ENCODE peak calls at places on chromosomes 5 and 9, in four cellular contexts. One of them, this sample, is unnamed.

GRCh38 chr5:56272765-56273164 is 39.6 kb upstream of the ANKRD55 start:
- DNase-seq in GM12865: no peak
- DNase-seq in mucosa of descending colon: no peak
- DNase-seq in OCI-LY7: no peak
- DNase-seq in this sample: no peak

GRCh38 chr9:133944746-133945135 is 47.4 kb downstream of the VAV2 start:
- DNase-seq in mucosa of descending colon: peak; percentile 22
- DNase-seq in OCI-LY7: no peak
- DNase-seq in GM12865: no peak
- DNase-seq in this sample: no peak

GRCh38 chr9:100498592-100498991 is 25.6 kb downstream of the TMEFF1 start:
- DNase-seq in GM12865: no peak
- DNase-seq in OCI-LY7: no peak
- DNase-seq in mucosa of descending colon: no peak
- DNase-seq in this sample: no peak

GRCh38 chr9:134551176-134551575 is 90.4 kb upstream of the COL5A1 start:
- DNase-seq in GM12865: no peak
- DNase-seq in mucosa of descending colon: peak; percentile 20
- DNase-seq in OCI-LY7: no peak
- DNase-seq in this sample: no peak

GRCh38 chr9:134858051-134858841 is 22.4 kb upstream of the FCN2 start:
- DNase-seq in OCI-LY7: no peak
- DNase-seq in GM12865: peak; percentile 85
- DNase-seq in mucosa of descending colon: no peak
- DNase-seq in this sample: peak; percentile 44

GRCh38 chr9:134474058-134474370 is 147.8 kb downstream of the RXRA start:
- DNase-seq in mucosa of descending colon: no peak
- DNase-seq in GM12865: no peak
- DNase-seq in OCI-LY7: no peak
- DNase-seq in this sample: peak; percentile 38

GRCh38 chr9:124274738-124275137 is 17.0 kb downstream of the NEK6 start:
- DNase-seq in OCI-LY7: no peak
- DNase-seq in mucosa of descending colon: no peak
- DNase-seq in GM12865: no peak
- DNase-seq in this sample: no peak

GRCh38 chr5:104932431-104932830 is 1369.8 kb upstream of the NUDT12 start:
- DNase-seq in mucosa of descending colon: no peak
- DNase-seq in GM12865: no peak
- DNase-seq in OCI-LY7: no peak
- DNase-seq in this sample: no peak

GRCh38 chr5:106858616-106859015 is 812.1 kb downstream of the EFNA5 start:
- DNase-seq in mucosa of descending colon: no peak
- DNase-seq in OCI-LY7: no peak
- DNase-seq in GM12865: no peak
- DNase-seq in this sample: no peak

GRCh38 chr5:168305281-168305680 is 13.8 kb downstream of the WWC1 start:
- DNase-seq in GM12865: no peak
- DNase-seq in mucosa of descending colon: no peak
- DNase-seq in OCI-LY7: no peak
- DNase-seq in this sample: no peak

This sample was measured in AG08395.